ENCODE peak calls at places on chromosome 18, in eight cellular contexts. P is neural progenitor cell, A is hepatocyte, Y is fibroblast of lung, O is IMR-90, C is PC-9, H is HCT116, Z is OCI-LY7. F is an unnamed sample. For H3K4me1, the result is how much of the 10 kb centered on the place peaks cover.

GRCh38 chr18:48036641-48037421 is 106.4 kb upstream of the SMAD2 start:
- DNase-seq in Y (no peak), A (no peak), H (no peak), P (no peak), O (no peak), C (no peak), Z (no peak), F (no peak)

GRCh38 chr18:23115683-23116096 is 19.6 kb upstream of the CABLES1 start:
- DNase-seq in Z (no peak), C (peak), A (peak), P (no peak), Y (peak), H (peak), O (peak), F (no peak)

GRCh38 chr18:79400091-79400590 is 4.4 kb downstream of the NFATC1 start:
- DNase-seq in A (peak), Y (no peak), Z (peak), O (no peak), H (no peak), P (peak), C (no peak), F (no peak)

GRCh38 chr18:79855147-79855910 is 57.6 kb downstream of the KCNG2 start:
- DNase-seq in Z (peak), O (no peak), P (no peak), A (no peak), Y (no peak), H (no peak), C (no peak), F (no peak)

GRCh38 chr18:74264303-74265020 is 27.3 kb downstream of the CYB5A start:
- DNase-seq in Z (no peak), O (no peak), H (no peak), A (no peak), C (no peak), P (no peak), Y (no peak), F (no peak)

GRCh38 chr18:74521068-74521725 is 13.1 kb upstream of the CNDP1 start:
- DNase-seq in Z (no peak), O (no peak), Y (no peak), H (no peak), P (no peak), A (no peak), C (no peak), F (no peak)

GRCh38 chr18:44651453-44651852 is 29.2 kb upstream of the SETBP1 start:
- DNase-seq in P (no peak), A (peak), H (no peak), O (peak), C (peak), Z (no peak), Y (peak), F (no peak)

GRCh38 chr18:13241893-13242175 is 23.3 kb downstream of the LDLRAD4 start:
- DNase-seq in A (no peak), Z (no peak), O (no peak), C (no peak), P (no peak), H (no peak), Y (no peak), F (no peak)

DNA sequence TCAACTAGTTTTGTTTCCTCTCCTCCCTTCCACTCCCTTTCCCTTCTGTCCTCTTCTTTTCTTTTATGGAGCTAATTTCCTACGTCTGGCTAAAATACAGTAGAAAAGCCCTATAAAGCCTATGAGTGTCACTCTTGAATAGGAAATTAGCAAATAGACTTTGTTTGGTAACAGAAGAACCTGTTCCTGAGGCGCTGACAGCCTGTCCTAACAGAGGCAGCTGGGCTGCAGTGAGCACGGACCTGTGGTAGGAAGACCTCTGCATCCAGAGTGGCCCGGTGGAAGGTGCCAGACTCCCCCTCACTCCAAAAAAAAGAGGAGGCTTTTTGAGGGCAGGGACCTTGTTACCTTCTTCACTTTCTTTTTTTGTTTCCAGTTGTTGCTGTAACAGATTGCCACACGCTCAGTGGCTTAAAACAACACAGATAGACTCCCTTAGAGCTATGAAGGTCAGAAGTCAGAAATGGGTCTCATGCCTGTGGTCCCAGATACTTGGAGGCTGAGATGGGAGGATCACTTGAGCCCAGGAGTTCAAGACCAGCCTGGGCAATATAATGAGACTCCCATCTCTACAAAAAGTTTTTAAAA is 81.2 kb upstream of the TXNDC2 start:
- DNase-seq in Z (no peak), A (no peak), P (no peak), Y (no peak), H (no peak), O (no peak), C (no peak), F (no peak)
- H2AFZ ChIP-seq in Z (no peak), A (no peak), P (peak), Y (no peak), H (no peak), O (no peak), C (no peak), F (no peak)

GRCh38 chr18:32216390-32216789 is 26.6 kb downstream of the MEP1B start:
- DNase-seq in H (no peak), A (no peak), P (no peak), Z (no peak), C (no peak), Y (no peak), O (no peak), F (no peak)
- H3K4me1 ChIP-seq in H (under half), A (under half), P (under half), Z (under half), C (under half), Y (under half), O (under half), F (under half)

GRCh38 chr18:28594034-28594433 is 417.1 kb upstream of the CDH2 start:
- DNase-seq in Y (peak), C (no peak), Z (no peak), O (peak), A (no peak), P (no peak), H (peak), F (no peak)
- H2AFZ ChIP-seq in Y (no peak), C (no peak), Z (no peak), O (no peak), A (no peak), P (no peak), H (no peak), F (no peak)

DNA sequence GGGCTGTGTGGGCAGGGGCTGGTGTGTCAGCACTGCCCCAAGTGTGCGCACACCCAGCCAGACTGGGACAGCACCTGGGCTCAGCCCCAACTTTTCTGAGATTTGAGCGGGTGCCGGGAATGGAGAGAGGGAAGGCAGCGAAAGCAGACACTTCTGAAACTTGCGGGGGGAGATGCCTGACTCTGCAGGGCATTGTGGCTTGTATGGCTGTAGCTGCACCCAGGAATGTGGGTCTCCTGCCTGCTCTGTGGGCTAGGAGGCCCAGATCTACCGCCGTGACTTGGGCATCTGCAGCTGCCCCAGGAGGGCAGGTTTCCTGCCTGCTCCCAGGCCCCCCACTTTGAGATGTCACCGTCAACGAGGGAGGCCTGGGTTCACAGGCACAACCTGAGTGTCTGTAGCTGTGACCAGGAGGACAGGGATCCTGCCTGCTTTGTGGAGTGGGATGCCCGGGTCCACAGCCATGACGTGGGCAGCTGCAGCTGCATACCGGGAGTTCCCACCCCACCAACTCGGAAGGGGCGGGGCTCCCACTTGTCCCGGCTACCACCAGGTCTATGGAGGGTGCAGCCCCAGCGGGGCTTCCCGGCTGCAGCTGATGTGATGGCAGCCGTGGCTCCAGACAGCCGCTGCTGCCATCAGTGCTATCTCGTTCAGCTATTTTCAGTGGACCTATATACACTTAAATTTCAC is 95.3 kb downstream of the DOK6 start:
- DNase-seq in O (no peak), Z (no peak), A (no peak), Y (no peak), C (no peak), H (no peak), P (no peak), F (no peak)
- H3K4me1 ChIP-seq in O (under half), Z (under half), A (under half), Y (under half), C (under half), H (under half), P (under half), F (under half)

GRCh38 chr18:8980496-8981402 is 121.8 kb upstream of the NDUFV2 start:
- DNase-seq in O (no peak), Y (no peak), P (peak), C (no peak), Z (no peak), H (no peak), A (no peak), F (peak)
- H2AFZ ChIP-seq in O (no peak), Y (no peak), P (no peak), C (no peak), Z (peak), H (no peak), A (no peak), F (peak)

GRCh38 chr18:77090546-77091200 is 41.9 kb downstream of the MBP start:
- DNase-seq in C (no peak), A (no peak), H (no peak), P (no peak), Y (no peak), Z (no peak), O (no peak), F (no peak)

GRCh38 chr18:77091366-77091765 is 41.2 kb downstream of the MBP start:
- DNase-seq in Z (no peak), H (no peak), O (no peak), P (no peak), A (no peak), C (no peak), Y (no peak), F (no peak)

GRCh38 chr18:77087391-77088141 is 45.0 kb downstream of the MBP start:
- DNase-seq in A (peak), Y (peak), C (peak), O (no peak), P (peak), H (no peak), Z (no peak), F (peak)

GRCh38 chr18:77089796-77090285 is 42.7 kb downstream of the MBP start:
- DNase-seq in P (no peak), C (no peak), O (no peak), H (no peak), Z (peak), A (no peak), Y (no peak), F (no peak)

GRCh38 chr18:77088977-77089795 is 43.4 kb downstream of the MBP start:
- DNase-seq in O (no peak), P (no peak), Z (no peak), A (peak), C (peak), Y (no peak), H (peak), F (no peak)
- H3K4me1 ChIP-seq in O (under half), P (under half), Z (under half), A (under half), C (half or more), Y (under half), H (half or more), F (under half)

DNA sequence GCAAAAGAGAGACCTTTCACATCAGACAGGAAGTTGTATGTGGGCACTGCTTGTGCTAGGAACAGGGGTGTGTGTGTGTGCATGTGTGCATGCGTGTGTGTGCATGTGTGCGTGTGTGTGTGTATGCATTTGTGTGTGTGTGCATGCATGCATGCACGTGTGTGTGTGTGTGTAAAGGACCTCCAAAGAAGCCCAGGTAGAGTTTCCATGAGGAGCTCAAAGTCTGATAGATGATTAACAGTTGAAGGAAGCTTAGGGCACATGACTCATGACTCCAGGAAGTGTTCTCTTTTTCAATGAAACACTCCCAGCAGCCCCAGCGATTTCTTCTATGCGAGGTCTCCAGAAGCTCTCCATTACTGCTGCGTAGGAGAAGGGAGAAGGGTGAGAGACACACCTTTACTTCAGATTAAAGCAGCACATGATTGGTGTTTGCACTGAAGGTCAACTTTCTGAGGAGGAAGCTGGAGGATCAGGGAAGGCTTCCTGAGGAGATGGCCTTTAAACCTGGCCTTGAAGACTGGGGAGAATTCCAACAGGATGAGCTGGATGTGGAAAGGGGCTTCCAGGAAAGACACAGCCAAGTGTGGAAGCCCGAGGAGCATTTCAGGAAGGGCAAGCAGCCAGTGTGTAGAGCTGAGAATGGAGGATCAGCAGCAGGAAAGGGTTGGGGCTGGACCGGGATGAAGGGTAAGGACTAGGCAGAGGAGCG is 77.7 kb downstream of the SMAD4 start:
- DNase-seq in O (peak), A (peak), P (no peak), Z (no peak), Y (no peak), H (no peak), C (no peak), F (no peak)
- H2AFZ ChIP-seq in O (peak), A (no peak), P (no peak), Z (peak), Y (peak), H (no peak), C (peak), F (no peak)

DNA sequence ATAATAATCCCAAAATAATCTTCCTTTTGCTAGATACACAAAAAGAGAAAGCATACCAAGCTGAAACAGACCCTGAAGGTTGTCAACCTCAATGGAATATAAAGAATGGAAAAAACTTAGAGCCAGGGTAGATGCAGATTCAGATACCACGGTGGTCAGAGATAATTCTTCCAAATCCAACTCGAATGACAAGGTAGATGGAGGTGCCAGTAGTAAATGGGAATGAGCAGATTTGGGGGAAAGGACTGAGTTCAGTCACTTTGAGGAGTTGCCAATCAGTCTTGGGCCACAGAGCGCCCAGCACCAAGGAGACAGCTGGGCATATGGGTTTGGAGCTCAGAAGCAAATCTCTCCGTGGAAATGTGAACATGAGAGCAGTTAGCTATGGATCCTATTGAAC is 3.4 kb upstream of the CHMP1B start:
- DNase-seq in O (no peak), H (no peak), P (no peak), Z (no peak), A (no peak), Y (no peak), C (no peak), F (no peak)
- H3K4me1 ChIP-seq in O (under half), H (under half), P (under half), Z (under half), A (under half), Y (under half), C (under half), F (under half)

DNA sequence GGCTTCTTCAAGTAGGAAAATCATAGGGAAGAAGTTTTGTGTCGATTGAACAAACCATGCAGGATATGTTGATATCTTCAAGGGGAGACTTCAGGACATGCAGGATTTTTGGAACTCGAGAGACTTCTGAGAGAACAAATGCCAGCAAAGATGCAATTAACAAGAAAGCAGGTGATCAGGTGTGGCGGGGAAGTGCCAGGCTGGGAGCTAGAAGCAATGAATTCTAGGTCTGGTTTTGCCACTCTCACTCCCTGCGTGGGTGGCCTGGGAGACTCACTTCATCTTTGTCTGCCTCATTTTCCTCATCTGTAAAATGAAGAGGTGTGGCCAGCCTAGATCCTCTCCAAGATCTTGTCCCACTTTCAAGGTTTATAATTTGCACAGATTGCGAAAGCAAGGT is 3.1 kb downstream of the SERPINB5 start:
- DNase-seq in Z (no peak), H (no peak), Y (no peak), O (no peak), P (no peak), C (no peak), A (no peak), F (no peak)
- H2AFZ ChIP-seq in Z (no peak), H (no peak), Y (no peak), O (no peak), P (no peak), C (no peak), A (no peak), F (no peak)

DNA sequence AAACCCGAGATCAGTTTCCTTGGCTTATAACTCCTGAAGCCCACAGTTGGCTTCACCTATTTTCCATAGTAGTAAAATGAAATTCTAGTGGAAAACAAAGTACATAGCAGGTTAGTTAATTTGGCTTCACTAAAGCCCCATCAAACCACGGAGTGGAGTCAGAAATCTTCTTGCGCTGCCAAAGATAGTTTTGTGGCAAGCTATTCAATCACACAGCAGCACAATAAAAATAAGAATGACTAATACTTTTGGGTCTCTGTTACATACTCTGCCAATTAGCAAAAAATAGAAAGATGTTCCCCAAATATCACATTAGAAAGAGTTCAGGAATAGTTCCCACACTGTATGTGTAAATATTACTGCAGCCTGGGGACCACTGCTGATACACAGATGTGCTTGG is 175.2 kb upstream of the NOL4 start:
- DNase-seq in Y (no peak), P (no peak), C (no peak), H (no peak), O (no peak), Z (no peak), A (no peak), F (no peak)
- H3K4me1 ChIP-seq in Y (under half), P (under half), C (under half), H (under half), O (under half), Z (under half), A (under half), F (under half)

F was measured in neuronal stem cell.